ENCODE peak calls at places on chromosomes 16 and 17, in ten cellular contexts. X is nephron progenitor cell, U is heart right ventricle, S is mesothelial cell of epicardium, R is thoracic aorta, B is AG10803, K is B cell, D is A549, O is cardiac muscle cell, N is fibroblast of pulmonary artery. E is an unnamed sample.

GRCh38 chr17:38910325-38910724 is 15.1 kb upstream of the LASP1NB start:
- DNase-seq in D (no peak), S (no peak), X (no peak), B (no peak), K (no peak), U (no peak), O (no peak), N (no peak), R (no peak), E (peak; percentile 8)

GRCh38 chr16:89344314-89344828 is 126.9 kb downstream of the ZNF778 start:
- DNase-seq in U (no peak), S (no peak), B (no peak), K (no peak), N (no peak), R (no peak), O (no peak), X (no peak), D (no peak), E (no peak)

GRCh38 chr17:83028851-83029250 is 50.6 kb upstream of the METRNL start:
- DNase-seq in U (no peak), D (no peak), K (no peak), O (no peak), B (no peak), S (peak; percentile 17), N (no peak), R (no peak), X (no peak), E (no peak)

GRCh38 chr17:17795296-17795695 is 41.5 kb downstream of the SREBF1 start:
- DNase-seq in R (no peak), N (no peak), B (no peak), D (no peak), S (no peak), O (no peak), K (peak; percentile 36), U (no peak), X (no peak), E (no peak)

GRCh38 chr16:54285414-54286066 is 1.0 kb downstream of the IRX3 start:
- DNase-seq in U (peak; percentile 27), K (peak; percentile 49), N (peak; percentile 22), R (no peak), S (peak; percentile 62), O (peak; percentile 54), B (peak; percentile 62), D (peak; percentile 52), X (peak; percentile 49), E (no peak)

GRCh38 chr17:71748872-71749271 is 371.9 kb upstream of the SOX9 start:
- DNase-seq in K (no peak), U (no peak), X (no peak), O (no peak), D (no peak), B (no peak), N (no peak), R (no peak), S (no peak), E (no peak)

GRCh38 chr17:14752007-14752406 is 451.1 kb downstream of the HS3ST3B1 start:
- DNase-seq in N (no peak), O (no peak), D (no peak), U (no peak), B (no peak), X (no peak), K (no peak), R (no peak), S (no peak), E (no peak)

GRCh38 chr17:41666708-41667279 is 21.9 kb upstream of the EIF1 start:
- DNase-seq in R (peak; percentile 33), X (peak; percentile 91), U (peak; percentile 83), N (peak; percentile 75), K (peak; percentile 81), O (peak; percentile 86), D (peak; percentile 84), S (peak; percentile 91), B (peak; percentile 52), E (peak; percentile 67)

GRCh38 chr16:87968541-87968940 is 17.3 kb downstream of the BANP start:
- DNase-seq in N (no peak), S (no peak), K (no peak), O (no peak), R (no peak), X (no peak), U (no peak), B (peak; percentile 47), D (no peak), E (no peak)

GRCh38 chr17:44971776-44972483 is 3.8 kb upstream of the C1QL1 start:
- DNase-seq in D (no peak), R (no peak), U (no peak), B (peak; percentile 37), O (no peak), K (no peak), N (no peak), X (no peak), S (no peak), E (no peak)

DNA sequence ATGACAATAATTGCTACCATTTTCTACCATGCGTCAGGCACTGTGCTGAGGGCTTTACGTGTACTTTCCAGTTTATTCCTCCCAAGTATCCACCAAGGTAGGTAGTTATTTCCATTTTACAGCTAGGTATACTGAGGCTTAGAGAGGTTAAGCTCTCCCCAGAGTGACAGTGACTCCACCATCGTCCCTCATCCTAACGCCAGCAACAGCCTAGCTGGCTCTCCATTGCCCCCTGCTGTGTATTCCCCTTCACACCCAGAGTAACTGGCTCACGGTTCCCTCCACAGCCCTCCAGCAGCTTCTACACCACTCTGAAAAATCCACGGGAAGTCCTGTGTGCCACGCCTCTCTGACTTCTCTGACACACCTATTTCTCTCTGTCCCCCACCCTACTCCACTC is 7.1 kb upstream of the ASGR1 start:
- DNase-seq in X (no peak), S (no peak), N (peak; percentile 16), D (peak; percentile 53), K (peak; percentile 26), R (no peak), O (no peak), U (no peak), B (no peak), E (no peak)
- TF ChIP-seq CTCF in X (no peak), S (no peak), N (peak; percentile 26), D (no peak), K (no peak), R (no peak), O (peak; percentile 31), U (no peak), B (peak; percentile 27), E (no peak)

GRCh38 chr16:1981972-1982574 is 804 bp upstream of the NOXO1 start:
- DNase-seq in N (no peak), S (no peak), B (no peak), R (no peak), O (no peak), X (no peak), U (no peak), K (no peak), D (no peak), E (no peak)

GRCh38 chr16:1983053-1983543 is 895 bp upstream of the GFER start:
- DNase-seq in O (no peak), B (no peak), K (no peak), N (no peak), X (no peak), R (no peak), D (no peak), S (no peak), U (no peak), E (no peak)

GRCh38 chr16:1984347-1985225 is 593 bp downstream of the GFER start:
- DNase-seq in K (no peak), D (no peak), B (no peak), N (no peak), X (no peak), R (no peak), S (no peak), O (no peak), U (no peak), E (no peak)

GRCh38 chr16:1985466-1986150 is 1.6 kb downstream of the GFER start:
- DNase-seq in N (no peak), R (no peak), B (no peak), S (no peak), O (no peak), K (no peak), X (no peak), U (no peak), D (no peak), E (no peak)

DNA sequence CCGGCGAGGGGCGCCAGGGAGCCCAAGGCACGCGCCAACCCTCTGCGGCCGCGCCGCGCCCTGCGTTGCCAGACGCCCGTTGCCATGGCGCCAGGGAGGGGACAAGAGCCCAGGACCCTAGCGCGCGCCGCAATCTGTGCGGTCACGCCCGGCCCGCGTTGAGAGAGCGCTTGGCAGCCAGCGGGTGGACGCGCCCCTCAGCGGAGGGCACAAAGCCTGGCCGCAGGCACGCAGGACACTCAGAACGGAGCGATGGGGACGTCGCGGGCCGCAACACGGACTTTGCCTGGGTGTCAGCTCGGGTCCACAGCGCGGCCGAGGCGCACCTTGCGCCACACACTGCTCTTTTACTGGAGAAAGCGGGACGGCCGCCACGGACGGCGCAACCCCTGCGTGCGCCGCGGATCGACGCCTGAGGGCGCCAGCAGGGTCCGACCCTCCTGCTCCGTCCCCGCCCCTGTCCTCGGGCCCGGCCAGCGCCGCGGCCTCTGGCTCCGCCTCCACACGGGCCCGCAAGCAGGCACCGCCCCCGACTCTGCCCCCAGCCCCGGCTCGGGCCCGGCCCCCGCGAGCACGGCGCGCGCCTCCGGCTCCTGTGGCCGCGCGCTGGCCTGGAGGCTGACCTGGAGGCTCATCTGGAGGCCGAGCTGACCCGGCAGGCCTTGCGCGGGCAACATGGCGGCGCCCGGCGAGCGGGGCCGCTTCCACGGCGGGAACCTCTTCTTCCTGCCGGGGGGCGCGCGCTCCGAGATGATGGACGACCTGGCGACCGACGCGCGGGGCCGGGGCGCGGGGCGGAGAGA is at the start of gene GFER:
- DNase-seq in R (no peak), X (peak; percentile 96), N (peak; percentile 96), S (peak; percentile 85), B (peak; percentile 92), U (peak; percentile 88), D (peak; percentile 96), K (peak; percentile 96), O (peak; percentile 96), E (peak; percentile 54)
- TF ChIP-seq CTCF in R (peak; percentile 26), X (no peak), N (peak; percentile 27), S (no peak), B (peak; percentile 34), U (peak; percentile 68), D (peak; percentile 50), K (peak; percentile 38), O (peak; percentile 28), E (no peak)

GRCh38 chr17:1628856-1629646 is 417 bp upstream of the SLC43A2 start:
- DNase-seq in K (peak; percentile 98), S (peak; percentile 90), X (peak; percentile 94), B (peak; percentile 93), D (peak; percentile 97), N (peak; percentile 93), U (peak; percentile 95), R (peak; percentile 79), O (peak; percentile 96), E (peak; percentile 87)
- TF ChIP-seq CTCF in K (peak; percentile 36), S (no peak), X (no peak), B (no peak), D (peak; percentile 62), N (no peak), U (peak; percentile 73), R (peak; percentile 39), O (no peak), E (no peak)

GRCh38 chr16:58756650-58757332 is 22.7 kb upstream of the GOT2 start:
- DNase-seq in N (no peak), B (no peak), D (no peak), O (no peak), X (no peak), S (no peak), U (no peak), K (no peak), R (no peak), E (no peak)

GRCh38 chr16:58753711-58754134 is 19.6 kb upstream of the GOT2 start:
- DNase-seq in X (no peak), R (no peak), D (no peak), B (no peak), K (no peak), S (no peak), O (no peak), N (no peak), U (no peak), E (no peak)

GRCh38 chr16:58755989-58756649 is 22.0 kb upstream of the GOT2 start:
- DNase-seq in B (peak; percentile 64), R (peak; percentile 19), S (peak; percentile 64), X (peak; percentile 69), N (peak; percentile 79), O (peak; percentile 86), K (peak; percentile 62), D (peak; percentile 81), U (peak; percentile 67), E (no peak)
- TF ChIP-seq CTCF in B (peak; percentile 81), R (peak; percentile 56), S (no peak), X (peak; percentile 67), N (peak; percentile 79), O (peak; percentile 76), K (peak; percentile 76), D (peak; percentile 83), U (peak; percentile 82), E (no peak)

E was measured in omental fat pad.